ENCODE peak calls at places on chromosomes 5 and 9, in four cellular contexts. P, K, F and V are unnamed samples.

GRCh38 chr5:96661101-96661840 is 905 bp upstream of the CAST start:
- DNase-seq in P (no peak), K (peak), F (no peak), V (peak)

GRCh38 chr9:116087751-116088194 is 65.8 kb upstream of the PAPPA start:
- DNase-seq in K (no peak), P (no peak), F (no peak), V (no peak)

GRCh38 chr5:15601274-15601673 is 101.3 kb downstream of the FBXL7 start:
- DNase-seq in P (no peak), F (no peak), K (no peak), V (no peak)

GRCh38 chr9:134200730-134201129 is 36.4 kb upstream of the RNU6ATAC start:
- DNase-seq in K (no peak), F (no peak), P (no peak), V (no peak)

GRCh38 chr5:1086871-1087270 is 25.0 kb downstream of the SLC12A7 start:
- DNase-seq in K (no peak), F (no peak), P (no peak), V (no peak)

GRCh38 chr5:172423379-172424110 is 30.8 kb downstream of the SH3PXD2B start:
- DNase-seq in P (no peak), F (no peak), K (no peak), V (no peak)

GRCh38 chr5:172527559-172527958 is 73.2 kb upstream of the SH3PXD2B start:
- DNase-seq in P (no peak), K (no peak), F (no peak), V (no peak)

GRCh38 chr9:98135938-98136337 is 16.9 kb upstream of the TRIM14 start:
- DNase-seq in F (no peak), K (no peak), P (no peak), V (no peak)

GRCh38 chr9:127778280-127779135 is at the start of gene SH2D3C:
- DNase-seq in P (peak), F (no peak), K (peak), V (peak)

GRCh38 chr9:32551491-32552049 is 557 bp upstream of the SMIM27 start:
- DNase-seq in P (no peak), F (peak), K (peak), V (peak)

GRCh38 chr9:137130176-137130755 is 8.7 kb upstream of the GRIN1 start:
- DNase-seq in K (no peak), P (no peak), F (no peak), V (no peak)

GRCh38 chr5:79020861-79021561 is 35.9 kb upstream of the ARSB start:
- DNase-seq in F (no peak), P (peak), K (no peak), V (peak)

GRCh38 chr5:1020461-1020961 is 11.9 kb downstream of the NKD2 start:
- DNase-seq in K (peak), P (peak), F (peak), V (no peak)

GRCh38 chr5:146368137-146368536 is 29.5 kb downstream of the POU4F3 start:
- DNase-seq in P (no peak), K (no peak), F (no peak), V (no peak)

GRCh38 chr5:96381526-96381925 is 51.5 kb downstream of the PCSK1 start:
- DNase-seq in F (no peak), K (no peak), P (no peak), V (peak)

GRCh38 chr5:154948313-154948712 is 7.4 kb downstream of the MRPL22 start:
- DNase-seq in P (no peak), K (no peak), F (no peak), V (no peak)

GRCh38 chr9:125995006-125995405 is 247.8 kb downstream of the PBX3 start:
- DNase-seq in P (no peak), F (no peak), K (peak), V (no peak)

GRCh38 chr5:140297283-140297682 is 5.6 kb downstream of the PFDN1 start:
- DNase-seq in K (no peak), P (no peak), F (no peak), V (no peak)

GRCh38 chr5:141234109-141234508 is 11.0 kb downstream of the PCDHB14 start:
- DNase-seq in K (no peak), P (no peak), F (no peak), V (no peak)

GRCh38 chr9:93207326-93207814 is 23.4 kb downstream of the WNK2 start:
- DNase-seq in F (peak), K (peak), P (peak), V (no peak)

GRCh38 chr5:149452007-149452664 is 73.0 kb upstream of the IL17B start:
- DNase-seq in P (peak), F (no peak), K (no peak), V (no peak)

GRCh38 chr5:14668247-14668646 is 3.7 kb downstream of the OTULIN start:
- DNase-seq in F (no peak), K (no peak), P (no peak), V (peak)

GRCh38 chr5:106680330-106680729 is 990.4 kb downstream of the EFNA5 start:
- DNase-seq in P (no peak), K (no peak), F (no peak), V (peak)

GRCh38 chr5:32339198-32339597 is 26.5 kb upstream of the MTMR12 start:
- DNase-seq in P (no peak), F (no peak), K (no peak), V (no peak)

GRCh38 chr9:85212887-85213286 is 528.9 kb downstream of the AGTPBP1 start:
- DNase-seq in F (no peak), K (no peak), P (no peak), V (no peak)

GRCh38 chr5:158898185-158899177 is 201.2 kb downstream of the EBF1 start:
- DNase-seq in P (no peak), K (no peak), F (no peak), V (peak)

GRCh38 chr9:112411626-112412027 is 31.7 kb downstream of the HSDL2 start:
- DNase-seq in P (no peak), F (no peak), K (no peak), V (no peak)